ENCODE peak calls at places on chromosome 9, in four cellular contexts. G is OCI-LY7, Y is fibroblast of lung, F is lung. O is an unnamed sample.

GRCh38 chr9:137138701-137139467 is at the start of gene GRIN1:
- DNase-seq in G (no peak), F (no peak), Y (no peak), O (no peak)

GRCh38 chr9:21974542-21975409 is 19.4 kb downstream of the CDKN2A start:
- DNase-seq in F (no peak), G (no peak), Y (no peak), O (no peak)

GRCh38 chr9:2787065-2787464 is 56.8 kb downstream of the PUM3 start:
- DNase-seq in G (no peak), Y (peak), F (no peak), O (no peak)

GRCh38 chr9:35203531-35203930 is 41.7 kb downstream of the UNC13B start:
- DNase-seq in F (no peak), Y (peak), G (peak), O (no peak)

GRCh38 chr9:112925058-112925641 is 34.5 kb upstream of the SLC46A2 start:
- DNase-seq in F (no peak), Y (peak), G (no peak), O (peak)

GRCh38 chr9:99008187-99008586 is 64.5 kb downstream of the COL15A1 start:
- DNase-seq in G (no peak), F (no peak), Y (no peak), O (no peak)

GRCh38 chr9:121567142-121568100 is 67.8 kb upstream of the GGTA1 start:
- DNase-seq in Y (no peak), F (no peak), G (no peak), O (no peak)

GRCh38 chr9:126668058-126668457 is 54.3 kb downstream of the LMX1B start:
- DNase-seq in G (no peak), Y (no peak), F (no peak), O (no peak)

GRCh38 chr9:98854206-98854756 is 46.8 kb downstream of the GALNT12 start:
- DNase-seq in Y (no peak), G (no peak), F (no peak), O (no peak)

GRCh38 chr9:127987103-127987614 is 6.4 kb upstream of the EEIG1 start:
- DNase-seq in G (no peak), F (no peak), Y (no peak), O (no peak)

GRCh38 chr9:30484690-30485089 is 1899.8 kb upstream of the ACO1 start:
- DNase-seq in F (no peak), G (no peak), Y (no peak), O (no peak)
- TF ChIP-seq CTCF in F (no peak), G (no peak), Y (no peak), O (no peak)

DNA sequence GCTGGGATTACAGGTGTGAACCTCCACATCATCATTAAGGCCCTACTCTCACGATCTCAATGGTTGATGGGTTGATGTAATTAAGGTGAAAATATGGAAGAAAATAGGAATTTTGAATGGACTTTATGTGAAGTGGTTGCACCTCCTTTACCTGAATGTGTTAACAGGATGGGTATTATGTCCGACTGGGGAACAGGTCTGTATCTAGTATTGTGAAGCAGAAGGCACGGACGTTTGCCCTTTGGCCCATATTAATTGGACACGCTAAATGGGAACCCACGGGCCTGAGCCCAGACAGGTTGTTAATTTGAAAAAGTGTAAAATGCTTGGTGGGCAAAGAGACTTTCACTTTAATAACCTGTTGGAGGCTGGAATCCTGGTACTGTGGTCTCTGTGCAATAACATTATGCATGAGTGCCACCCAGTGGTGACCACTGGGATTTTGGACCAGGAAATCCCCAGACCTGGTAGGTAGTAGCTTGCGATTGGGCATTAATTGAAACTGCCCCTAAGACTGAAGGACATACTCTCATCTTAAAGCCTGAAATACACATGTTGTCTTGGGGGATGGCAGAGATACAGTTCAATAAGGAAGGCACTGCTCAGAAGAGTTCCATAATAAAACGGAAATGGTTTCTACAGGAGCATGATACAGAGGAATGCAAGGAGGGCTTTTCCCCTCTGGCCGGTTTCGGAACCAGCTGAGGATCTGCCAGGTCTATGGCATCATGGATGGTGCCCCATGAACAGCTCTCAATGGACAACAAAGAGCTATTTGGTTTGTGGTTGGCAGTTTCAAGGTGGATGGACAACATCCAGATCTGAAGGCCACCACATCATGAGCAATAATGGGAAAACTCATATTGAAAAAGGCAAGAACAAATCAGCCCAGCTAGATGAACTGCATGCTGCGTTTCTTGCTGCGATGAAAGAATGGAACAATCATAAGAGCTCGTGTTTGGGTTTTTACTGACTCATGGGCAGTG is 26.2 kb upstream of the BICD2 start:
- DNase-seq in F (peak), Y (peak), G (peak), O (peak)
- H3K4me3 ChIP-seq in F (no peak), Y (no peak), G (no peak), O (no peak)

DNA sequence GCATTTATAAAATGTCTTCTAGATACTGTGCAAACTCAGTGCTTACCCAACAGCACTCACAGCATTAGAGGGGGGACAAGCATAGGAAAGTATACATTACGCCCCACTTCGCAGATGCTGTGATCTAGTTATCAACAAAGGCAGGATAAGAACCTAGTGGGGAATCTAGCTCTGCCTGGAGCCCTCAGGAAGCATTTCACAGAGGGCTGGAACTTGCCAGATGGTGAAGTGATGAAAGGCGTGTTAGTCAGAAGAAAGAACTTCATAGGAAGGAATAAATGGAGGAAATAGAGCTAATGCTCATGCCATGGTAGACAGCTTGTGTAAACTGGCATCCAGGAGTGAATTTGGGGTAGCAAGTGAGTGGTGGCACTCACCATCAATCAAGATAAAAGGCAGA is 25.8 kb downstream of the DIRAS2 start:
- DNase-seq in G (no peak), F (no peak), Y (no peak), O (no peak)
- TF ChIP-seq CTCF in G (no peak), F (no peak), Y (no peak), O (no peak)

GRCh38 chr9:16729656-16730055 is 140.8 kb downstream of the BNC2 start:
- DNase-seq in Y (no peak), G (no peak), F (peak), O (no peak)

GRCh38 chr9:16726718-16727451 is 143.6 kb downstream of the BNC2 start:
- DNase-seq in Y (peak), G (no peak), F (peak), O (no peak)

GRCh38 chr9:16730162-16730561 is 140.3 kb downstream of the BNC2 start:
- DNase-seq in Y (no peak), G (no peak), F (no peak), O (no peak)

GRCh38 chr9:16727452-16728127 is 142.9 kb downstream of the BNC2 start:
- DNase-seq in Y (peak), G (no peak), F (no peak), O (no peak)

DNA sequence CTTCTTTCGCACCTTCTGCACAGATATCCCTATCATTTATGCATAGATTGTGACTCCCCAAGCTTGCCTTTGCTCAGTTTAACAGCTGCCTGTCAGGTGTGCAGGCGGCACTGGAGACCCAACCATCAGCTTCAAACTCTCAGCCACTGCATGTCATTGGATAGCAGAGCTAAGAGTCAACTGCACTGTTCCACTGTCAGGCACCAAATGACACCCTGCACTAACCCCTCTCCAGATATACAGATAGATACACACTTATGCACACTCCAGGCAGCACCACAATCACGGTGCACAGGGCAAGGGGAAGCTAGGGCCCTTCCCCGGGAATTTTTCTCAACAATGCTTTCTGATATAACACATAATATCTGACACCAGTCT is 142.4 kb downstream of the BNC2 start:
- DNase-seq in F (no peak), G (no peak), Y (peak), O (no peak)
- H3K4me3 ChIP-seq in F (no peak), G (no peak), Y (peak), O (peak)

GRCh38 chr9:118271936-118272335 is 567.7 kb downstream of the TLR4 start:
- DNase-seq in G (no peak), Y (no peak), F (no peak), O (no peak)

GRCh38 chr9:118281787-118282186 is 577.6 kb downstream of the TLR4 start:
- DNase-seq in Y (no peak), F (no peak), G (no peak), O (no peak)

GRCh38 chr9:118271331-118271730 is 567.1 kb downstream of the TLR4 start:
- DNase-seq in Y (no peak), G (no peak), F (no peak), O (no peak)

GRCh38 chr9:118276784-118277183 is 572.6 kb downstream of the TLR4 start:
- DNase-seq in G (no peak), Y (no peak), F (no peak), O (no peak)
- TF ChIP-seq CTCF in G (no peak), Y (no peak), F (no peak), O (no peak)

GRCh38 chr9:133844431-133844830 is 106.3 kb upstream of the SARDH start:
- DNase-seq in G (no peak), F (no peak), Y (no peak), O (no peak)
- H3K4me3 ChIP-seq in G (no peak), F (no peak), Y (no peak), O (no peak)